ENCODE peak calls at places on chromosomes 5 and 9, in five cellular contexts. M, A, L, T and Z are unnamed samples.

GRCh38 chr5:157651623-157652376 is 438 bp downstream of the SOX30 start:
- DNase-seq in M (no peak), A (no peak), L (no peak), T (peak; percentile 75), Z (no peak)

GRCh38 chr9:132672413-132672690 is 2.1 kb downstream of the GTF3C4 start:
- DNase-seq in M (peak; percentile 12), A (no peak), L (no peak), T (no peak), Z (peak; percentile 26)

GRCh38 chr5:66881475-66882161 is 285.4 kb downstream of the MAST4 start:
- DNase-seq in M (peak; percentile 81), A (no peak), L (no peak), T (no peak), Z (peak; percentile 33)

GRCh38 chr9:105678163-105678562 is 15.9 kb downstream of the TAL2 start:
- DNase-seq in M (no peak), A (no peak), L (no peak), T (no peak), Z (no peak)

GRCh38 chr5:115262066-115262404 is 642 bp downstream of the PGGT1B start:
- DNase-seq in M (peak; percentile 5), A (peak; percentile 4), L (peak; percentile 37), T (no peak), Z (peak; percentile 8)

GRCh38 chr9:32986971-32987370 is 14.5 kb downstream of the APTX start:
- DNase-seq in M (no peak), A (no peak), L (no peak), T (no peak), Z (peak; percentile 17)

GRCh38 chr5:177427919-177428573 is 1.6 kb downstream of the GRK6 start:
- DNase-seq in M (no peak), A (no peak), L (peak; percentile 89), T (no peak), Z (no peak)

GRCh38 chr5:131196331-131196730 is 25.6 kb downstream of the LYRM7 start:
- DNase-seq in M (no peak), A (no peak), L (no peak), T (no peak), Z (peak; percentile 55)

GRCh38 chr9:106864533-106865143 is 1.7 kb downstream of the ZNF462 start:
- DNase-seq in M (no peak), A (no peak), L (no peak), T (no peak), Z (peak; percentile 43)

GRCh38 chr5:77640577-77641396 is 2.3 kb upstream of the OTP start:
- DNase-seq in M (no peak), A (no peak), L (no peak), T (no peak), Z (no peak)

GRCh38 chr5:78768781-78769380 is 120.3 kb upstream of the LHFPL2 start:
- DNase-seq in M (no peak), A (no peak), L (no peak), T (no peak), Z (no peak)

GRCh38 chr5:179264641-179265528 is 80.4 kb downstream of the ADAMTS2 start:
- DNase-seq in M (no peak), A (peak; percentile 41), L (no peak), T (no peak), Z (no peak)

GRCh38 chr5:1204693-1205242 is 3.4 kb downstream of the SLC6A19 start:
- DNase-seq in M (peak; percentile 58), A (peak; percentile 71), L (peak; percentile 73), T (no peak), Z (peak; percentile 38)

GRCh38 chr9:20271107-20271506 is 351.2 kb downstream of the MLLT3 start:
- DNase-seq in M (no peak), A (no peak), L (no peak), T (no peak), Z (no peak)

GRCh38 chr5:108639356-108639755 is 108.3 kb upstream of the FER start:
- DNase-seq in M (no peak), A (no peak), L (no peak), T (no peak), Z (no peak)

GRCh38 chr5:143837306-143837848 is 25.4 kb downstream of the HMHB1 start:
- DNase-seq in M (no peak), A (no peak), L (no peak), T (no peak), Z (peak; percentile 76)

GRCh38 chr9:71490810-71491209 is 277.5 kb downstream of the CEMIP2 start:
- DNase-seq in M (peak; percentile 8), A (peak; percentile 4), L (peak; percentile 7), T (no peak), Z (no peak)

GRCh38 chr9:96556701-96557461 is 62.8 kb downstream of the CDC14B start:
- DNase-seq in M (no peak), A (no peak), L (no peak), T (no peak), Z (no peak)

GRCh38 chr9:84366683-84367082 is 26.1 kb upstream of the SLC28A3 start:
- DNase-seq in M (no peak), A (no peak), L (no peak), T (no peak), Z (no peak)

GRCh38 chr5:61631438-61631941 is 299.4 kb downstream of the ZSWIM6 start:
- DNase-seq in M (no peak), A (no peak), L (no peak), T (no peak), Z (peak; percentile 20)

GRCh38 chr5:158135682-158136176 is 276.8 kb upstream of the CLINT1 start:
- DNase-seq in M (no peak), A (no peak), L (no peak), T (peak; percentile 70), Z (no peak)

DNA sequence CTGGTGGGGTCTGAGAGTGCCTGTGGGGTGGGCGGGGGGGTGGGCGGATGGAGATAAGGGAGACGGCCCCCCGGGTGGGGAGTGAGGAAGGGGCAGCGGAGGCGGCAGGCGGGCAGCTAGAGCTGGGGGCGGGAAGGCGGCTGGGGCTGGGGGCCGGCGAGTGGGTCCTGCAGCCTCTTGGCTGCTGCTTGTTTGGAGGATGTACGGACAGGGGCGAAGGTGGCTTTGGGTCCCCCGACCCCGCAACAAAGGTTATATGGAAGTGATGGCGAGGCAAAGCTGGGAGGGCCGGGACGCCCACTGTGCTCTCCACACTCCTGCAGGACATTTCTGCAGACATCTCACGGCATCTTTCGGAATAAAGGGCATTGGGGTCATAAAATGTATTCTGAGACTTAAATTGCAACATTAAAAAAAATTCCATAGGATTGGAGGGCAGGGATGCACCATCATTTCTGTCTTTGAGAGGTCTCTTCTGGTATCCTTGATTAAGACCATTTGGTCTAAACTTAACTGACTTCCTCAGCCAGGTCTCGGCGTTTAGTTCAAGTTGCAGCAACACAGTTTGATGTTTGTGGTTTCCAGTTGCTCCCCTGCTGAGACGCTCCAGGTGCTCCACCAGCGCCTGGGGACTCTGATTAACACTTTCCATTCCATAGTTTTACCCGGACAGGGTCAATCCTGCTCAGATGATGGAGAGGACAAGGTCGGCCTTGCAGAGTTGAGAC is 101.5 kb upstream of the SSBP2 start:
- DNase-seq in M (peak; percentile 7), A (no peak), L (peak; percentile 82), T (no peak), Z (peak; percentile 34)
- TF ChIP-seq MAFK in M (no peak), A (no peak), L (no peak), T (no peak), Z (no peak)

GRCh38 chr5:54273715-54274114 is 36.7 kb downstream of the ARL15 start:
- DNase-seq in M (no peak), A (peak; percentile 41), L (peak; percentile 66), T (no peak), Z (no peak)

GRCh38 chr5:54274944-54275343 is 35.4 kb downstream of the ARL15 start:
- DNase-seq in M (no peak), A (no peak), L (no peak), T (no peak), Z (no peak)

GRCh38 chr5:54278031-54278830 is 32.1 kb downstream of the ARL15 start:
- DNase-seq in M (no peak), A (no peak), L (no peak), T (no peak), Z (no peak)

GRCh38 chr5:54272746-54273145 is 37.6 kb downstream of the ARL15 start:
- DNase-seq in M (no peak), A (no peak), L (no peak), T (no peak), Z (no peak)

GRCh38 chr5:54275361-54275760 is 35.0 kb downstream of the ARL15 start:
- DNase-seq in M (no peak), A (no peak), L (no peak), T (no peak), Z (peak; percentile 65)
- TF ChIP-seq MAFK in M (no peak), A (no peak), L (no peak), T (no peak), Z (no peak)

GRCh38 chr9:73869261-73869660 is 627.9 kb upstream of the RORB start:
- DNase-seq in M (peak; percentile 13), A (peak; percentile 13), L (peak; percentile 70), T (no peak), Z (no peak)
- TF ChIP-seq MAFK in M (no peak), A (no peak), L (no peak), T (no peak), Z (no peak)

DNA sequence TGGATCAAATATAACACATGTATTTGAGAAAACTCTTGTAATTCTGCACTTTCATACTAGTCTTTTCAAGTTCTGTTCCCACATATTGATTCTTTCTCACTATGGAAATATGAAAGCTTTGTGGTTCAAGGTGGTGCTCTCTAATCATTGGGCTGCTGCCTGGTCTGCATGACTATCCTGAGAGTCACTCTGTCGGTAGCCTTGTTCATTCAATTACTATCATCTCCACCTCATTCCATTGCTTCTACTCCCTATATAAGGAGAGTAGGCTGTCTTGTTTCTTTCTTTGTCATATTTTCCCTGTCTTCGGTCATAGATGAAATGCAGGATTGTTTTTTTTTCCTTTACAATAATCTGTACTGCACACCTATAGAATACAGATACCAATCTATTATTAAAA is 341.4 kb upstream of the ACTBL2 start:
- DNase-seq in M (peak; percentile 31), A (no peak), L (no peak), T (no peak), Z (peak; percentile 91)
- TF ChIP-seq MAFK in M (no peak), A (no peak), L (no peak), T (no peak), Z (no peak)

GRCh38 chr9:81534138-81534865 is 155.0 kb downstream of the TLE1 start:
- DNase-seq in M (peak; percentile 41), A (no peak), L (no peak), T (no peak), Z (peak; percentile 62)
- TF ChIP-seq MAFK in M (no peak), A (no peak), L (no peak), T (no peak), Z (no peak)

DNA sequence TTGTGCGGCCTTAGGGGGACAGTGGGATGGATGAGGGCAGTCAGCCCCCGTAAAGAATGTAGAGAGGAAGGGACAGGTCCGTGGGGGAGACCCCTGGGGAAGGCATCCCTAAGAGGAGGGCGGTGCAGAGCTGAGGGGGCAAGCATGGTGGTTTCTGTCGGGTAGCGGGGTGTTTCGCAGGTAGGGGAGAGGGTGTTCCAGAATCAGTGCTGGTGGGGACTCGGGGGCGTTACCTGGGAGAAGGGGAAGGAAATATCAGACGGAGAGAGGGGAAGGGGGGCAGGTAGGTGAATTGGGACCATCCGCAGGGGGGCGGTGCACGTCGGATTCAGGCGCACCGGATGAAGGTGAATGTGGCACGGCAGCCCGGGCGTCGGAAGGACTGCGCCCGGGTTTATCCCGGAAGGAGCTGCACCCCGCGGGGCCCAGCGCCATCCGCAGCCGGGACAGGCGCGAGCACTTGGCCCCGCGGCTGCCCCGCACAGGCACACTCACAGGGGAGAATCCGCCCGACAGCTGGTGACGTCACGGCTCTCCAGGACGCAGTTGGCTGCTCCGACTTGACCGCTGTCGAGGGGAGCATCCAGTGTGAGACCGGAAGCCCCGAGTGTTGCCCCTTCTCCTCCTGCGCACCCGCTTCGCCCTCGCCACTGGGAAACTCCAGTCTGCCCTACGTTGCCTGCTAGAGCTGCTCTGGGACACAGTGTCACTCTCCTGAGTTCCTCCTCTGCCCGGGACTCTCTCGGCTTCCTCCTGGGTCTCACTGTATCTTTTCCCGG is 1.3 kb downstream of the CD72 start:
- DNase-seq in M (no peak), A (no peak), L (peak; percentile 39), T (no peak), Z (peak; percentile 69)
- TF ChIP-seq MAFK in M (no peak), A (no peak), L (no peak), T (no peak), Z (no peak)

GRCh38 chr9:116945817-116946216 is 258.7 kb downstream of the TRIM32 start:
- DNase-seq in M (no peak), A (no peak), L (no peak), T (no peak), Z (no peak)
- TF ChIP-seq MAFK in M (no peak), A (no peak), L (no peak), T (no peak), Z (no peak)